ENCODE peak calls at places on chromosomes 5 and 9, in four cellular contexts. F is tibial nerve, N is endothelial cell of umbilical vein, Y is heart right ventricle. O is an unnamed sample. For H3K4me1, the result is how much of the 10 kb centered on the place peaks cover.

GRCh38 chr9:98786750-98787510 is 9.4 kb downstream of the ANKS6 start:
- DNase-seq in Y (no peak), N (no peak), F (no peak), O (no peak)

GRCh38 chr9:86036555-86036954 is 62.8 kb downstream of the GOLM1 start:
- DNase-seq in N (no peak), Y (no peak), F (no peak), O (no peak)

GRCh38 chr9:131739192-131739961 is 499 bp downstream of the RAPGEF1 start:
- DNase-seq in N (peak), Y (peak), F (no peak), O (peak)

GRCh38 chr5:170441385-170441784 is 52.2 kb upstream of the KCNMB1 start:
- DNase-seq in Y (no peak), F (no peak), N (no peak), O (no peak)

GRCh38 chr9:135985459-135985774 is 24.2 kb upstream of the UBAC1 start:
- DNase-seq in F (no peak), Y (no peak), N (no peak), O (no peak)

GRCh38 chr5:17400724-17401508 is 97.1 kb upstream of the TAF11L2 start:
- DNase-seq in Y (no peak), N (no peak), F (no peak), O (no peak)

GRCh38 chr5:80255425-80255751 is 460 bp downstream of the SERINC5 start:
- DNase-seq in Y (peak), N (no peak), F (peak), O (peak)

GRCh38 chr5:1057841-1058548 is 49.4 kb downstream of the NKD2 start:
- DNase-seq in N (no peak), Y (no peak), F (no peak), O (peak)

GRCh38 chr9:131776473-131776872 is 36.6 kb upstream of the RAPGEF1 start:
- DNase-seq in N (peak), F (no peak), Y (peak), O (no peak)

GRCh38 chr9:105993921-105994715 is 299.8 kb downstream of the TMEM38B start:
- DNase-seq in Y (no peak), F (no peak), N (no peak), O (no peak)

GRCh38 chr9:118931941-118932340 is 437.3 kb downstream of the BRINP1 start:
- DNase-seq in F (no peak), Y (no peak), N (no peak), O (no peak)

GRCh38 chr5:76657091-76657490 is 33.9 kb upstream of the F2RL2 start:
- DNase-seq in Y (no peak), F (no peak), N (no peak), O (no peak)

GRCh38 chr5:159441441-159441840 is 111.2 kb upstream of the IL12B start:
- DNase-seq in F (no peak), N (no peak), Y (peak), O (peak)

GRCh38 chr9:13109781-13110180 is 169.7 kb downstream of the MPDZ start:
- DNase-seq in N (no peak), F (no peak), Y (no peak), O (no peak)

GRCh38 chr9:23811633-23812032 is 14.4 kb downstream of the ELAVL2 start:
- DNase-seq in N (no peak), F (no peak), Y (no peak), O (no peak)

GRCh38 chr5:80697100-80697499 is 42.3 kb upstream of the DHFR start:
- DNase-seq in N (no peak), F (no peak), Y (no peak), O (no peak)

GRCh38 chr9:122227576-122227903 is 1.2 kb downstream of the LHX6 start:
- DNase-seq in N (no peak), Y (no peak), F (no peak), O (no peak)

GRCh38 chr9:129885670-129886106 is 50.4 kb downstream of the USP20 start:
- DNase-seq in N (peak), F (peak), Y (peak), O (peak)

GRCh38 chr5:108266235-108266634 is 115.7 kb downstream of the FBXL17 start:
- DNase-seq in N (no peak), F (no peak), Y (no peak), O (no peak)

GRCh38 chr9:33661186-33661585 is 134.2 kb upstream of the PRSS3 start:
- DNase-seq in F (no peak), N (no peak), Y (no peak), O (no peak)

GRCh38 chr5:167797933-167798332 is 493.5 kb upstream of the WWC1 start:
- DNase-seq in Y (no peak), N (no peak), F (no peak), O (no peak)

GRCh38 chr9:136545966-136546696 is at the start of gene NOTCH1:
- DNase-seq in F (peak), N (peak), Y (peak), O (peak)

GRCh38 chr5:37492778-37493555 is 113.8 kb downstream of the WDR70 start:
- DNase-seq in F (no peak), Y (no peak), N (no peak), O (no peak)

GRCh38 chr5:65062684-65063083 is 294.0 kb downstream of the CWC27 start:
- DNase-seq in N (peak), Y (peak), F (peak), O (peak)

GRCh38 chr5:154370119-154370518 is 75.7 kb upstream of the SAP30L start:
- DNase-seq in N (no peak), Y (no peak), F (no peak), O (no peak)

GRCh38 chr5:180314106-180314505 is 22.2 kb upstream of the MAPK9 start:
- DNase-seq in Y (no peak), F (no peak), N (no peak), O (no peak)

GRCh38 chr5:171615201-171616001 is 170.2 kb upstream of the SMIM23 start:
- DNase-seq in F (no peak), N (no peak), Y (peak), O (peak)

GRCh38 chr9:18348086-18348485 is 125.9 kb upstream of the ADAMTSL1 start:
- DNase-seq in Y (no peak), F (no peak), N (no peak), O (no peak)

GRCh38 chr9:19648672-19649071 is 140.2 kb downstream of the SLC24A2 start:
- DNase-seq in N (no peak), F (no peak), Y (peak), O (no peak)

GRCh38 chr9:131398204-131398603 is 4.3 kb downstream of the PRRC2B start:
- DNase-seq in F (no peak), N (peak), Y (no peak), O (peak)

GRCh38 chr5:3801967-3802366 is 206.3 kb downstream of the IRX1 start:
- DNase-seq in N (no peak), F (no peak), Y (no peak), O (no peak)

GRCh38 chr5:31768046-31768445 is 129.1 kb downstream of the PDZD2 start:
- DNase-seq in N (no peak), F (no peak), Y (no peak), O (peak)

GRCh38 chr5:98767563-98767962 is 5.9 kb upstream of the RGMB start:
- DNase-seq in Y (no peak), F (no peak), N (no peak), O (no peak)

GRCh38 chr5:116038817-116039216 is 6.5 kb downstream of the ARL14EPL start:
- DNase-seq in Y (no peak), F (no peak), N (no peak), O (no peak)

GRCh38 chr5:17455937-17456336 is 42.1 kb upstream of the TAF11L2 start:
- DNase-seq in F (no peak), N (no peak), Y (no peak), O (no peak)

GRCh38 chr5:179839328-179840256 is 18.9 kb downstream of the SQSTM1 start:
- DNase-seq in F (no peak), N (no peak), Y (peak), O (peak)

GRCh38 chr5:177592905-177593304 is 902 bp downstream of the TMED9 start:
- DNase-seq in N (no peak), F (no peak), Y (no peak), O (no peak)

GRCh38 chr5:176730815-176731475 is 79.4 kb upstream of the UNC5A start:
- DNase-seq in N (no peak), Y (no peak), F (no peak), O (no peak)

GRCh38 chr9:89597711-89598707 is 6.8 kb upstream of the GADD45G start:
- DNase-seq in Y (peak), F (peak), N (peak), O (no peak)

GRCh38 chr5:137401946-137402345 is 97.2 kb downstream of the SPOCK1 start:
- DNase-seq in Y (no peak), F (no peak), N (no peak), O (no peak)
- H3K4me3 ChIP-seq in Y (no peak), F (no peak), N (no peak), O (no peak)

GRCh38 chr5:91077623-91078022 is 305.5 kb downstream of the ARRDC3 start:
- DNase-seq in F (no peak), N (no peak), Y (no peak), O (no peak)

GRCh38 chr5:91076138-91076537 is 307.0 kb downstream of the ARRDC3 start:
- DNase-seq in F (no peak), N (no peak), Y (no peak), O (no peak)

GRCh38 chr5:91074615-91075014 is 308.5 kb downstream of the ARRDC3 start:
- DNase-seq in F (no peak), N (no peak), Y (no peak), O (no peak)

DNA sequence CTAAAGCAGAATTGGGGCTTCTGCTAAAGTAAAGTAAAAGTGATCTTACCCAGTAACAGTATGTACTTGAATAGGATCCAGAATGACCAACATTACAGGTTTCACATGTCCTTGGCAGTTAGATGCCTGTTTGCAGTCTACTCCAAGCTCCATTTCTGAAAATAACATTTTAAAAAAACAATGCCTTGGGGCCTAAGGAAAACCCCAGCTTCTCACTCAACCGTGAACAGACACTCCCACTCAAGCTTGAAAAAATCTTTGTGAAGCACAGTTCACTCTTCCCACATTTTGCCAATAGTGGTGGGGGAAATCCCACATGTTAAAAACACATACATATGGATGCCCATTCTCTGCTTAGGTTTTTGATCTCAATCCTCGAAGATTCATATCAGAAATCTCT is 304.1 kb downstream of the ARRDC3 start:
- DNase-seq in F (no peak), N (no peak), Y (no peak), O (no peak)
- H3K27ac ChIP-seq in F (no peak), N (no peak), Y (no peak), O (no peak)

GRCh38 chr5:112733586-112733985 is 4.1 kb upstream of the APC start:
- DNase-seq in F (no peak), Y (no peak), N (no peak), O (no peak)
- H3K4me1 ChIP-seq in F (under half), Y (under half), N (under half), O (under half)

GRCh38 chr9:123834907-123835562 is 94.9 kb downstream of the DENND1A start:
- DNase-seq in F (no peak), N (peak), Y (peak), O (no peak)
- H3K4me3 ChIP-seq in F (no peak), N (no peak), Y (no peak), O (peak)

GRCh38 chr9:108801949-108802348 is 53.8 kb downstream of the ACTL7B start:
- DNase-seq in N (no peak), F (no peak), Y (no peak), O (no peak)

GRCh38 chr9:108800632-108801099 is 55.1 kb downstream of the ACTL7B start:
- DNase-seq in F (no peak), Y (peak), N (no peak), O (peak)

GRCh38 chr9:108803666-108804065 is 52.1 kb downstream of the ACTL7B start:
- DNase-seq in F (no peak), N (no peak), Y (no peak), O (no peak)

GRCh38 chr9:108802967-108803366 is 52.8 kb downstream of the ACTL7B start:
- DNase-seq in F (no peak), N (no peak), Y (no peak), O (no peak)
- H3K27ac ChIP-seq in F (no peak), N (no peak), Y (no peak), O (no peak)

GRCh38 chr5:139651863-139652787 is 4.0 kb downstream of the CXXC5 start:
- DNase-seq in N (peak), Y (peak), F (peak), O (peak)

GRCh38 chr5:139652788-139653241 is 4.7 kb downstream of the CXXC5 start:
- DNase-seq in F (no peak), Y (no peak), N (no peak), O (no peak)

GRCh38 chr5:139650689-139651501 is 2.7 kb downstream of the CXXC5 start:
- DNase-seq in Y (peak), F (peak), N (no peak), O (peak)

GRCh38 chr5:139650031-139650688 is 2.0 kb downstream of the CXXC5 start:
- DNase-seq in N (no peak), F (no peak), Y (peak), O (peak)

DNA sequence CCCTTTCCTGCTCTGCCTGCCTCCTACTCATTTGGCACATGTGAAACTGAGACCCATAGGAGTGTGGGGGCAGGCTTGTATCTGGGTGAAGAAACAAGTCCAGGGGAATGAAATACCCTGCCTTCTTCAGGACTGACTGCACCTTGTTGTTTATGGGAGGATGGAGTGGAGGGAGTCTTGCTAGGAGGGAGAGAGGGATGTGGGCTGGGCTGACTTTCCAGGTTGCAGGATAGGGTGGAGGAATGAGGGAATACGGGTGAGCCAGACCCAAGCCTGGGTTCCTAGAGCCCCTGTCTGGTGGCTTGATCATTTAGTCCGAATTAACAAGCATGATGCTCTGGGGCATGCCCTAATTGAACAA is 3.3 kb downstream of the CXXC5 start:
- DNase-seq in N (no peak), Y (no peak), F (no peak), O (no peak)
- H3K4me1 ChIP-seq in N (under half), Y (half or more), F (under half), O (under half)

GRCh38 chr5:51394609-51395008 is 11.4 kb downstream of the ISL1 start:
- DNase-seq in F (no peak), N (no peak), Y (no peak), O (no peak)
- H3K4me3 ChIP-seq in F (no peak), N (no peak), Y (no peak), O (no peak)

GRCh38 chr5:173716058-173716682 is 99.7 kb upstream of the BOD1 start:
- DNase-seq in Y (no peak), N (no peak), F (no peak), O (no peak)

GRCh38 chr5:173718469-173718868 is 102.0 kb upstream of the BOD1 start:
- DNase-seq in N (no peak), Y (no peak), F (no peak), O (no peak)

GRCh38 chr5:173721259-173722232 is 105.1 kb upstream of the BOD1 start:
- DNase-seq in F (no peak), N (no peak), Y (no peak), O (no peak)

GRCh38 chr5:173717959-173718358 is 101.5 kb upstream of the BOD1 start:
- DNase-seq in F (no peak), Y (no peak), N (peak), O (peak)

GRCh38 chr5:173720341-173721258 is 104.2 kb upstream of the BOD1 start:
- DNase-seq in F (no peak), N (no peak), Y (no peak), O (no peak)
- H3K27ac ChIP-seq in F (no peak), N (no peak), Y (no peak), O (no peak)

GRCh38 chr9:127537792-127538191 is 74.3 kb upstream of the STXBP1 start:
- DNase-seq in Y (no peak), N (no peak), F (no peak), O (peak)
- H3K4me1 ChIP-seq in Y (half or more), N (under half), F (under half), O (under half)